ENCODE peak calls at places on chromosomes 2 and 18, in ten cellular contexts. R, T, Y, F, G, Q, U, O, V and A are unnamed samples.
A peak's percentile ranks its signal among the peaks of the same experiment; 100 is the strongest.

GRCh38 chr2:19667085-19667484 is 234.7 kb downstream of the TTC32 start:
- DNase-seq in G (no peak), R (peak; percentile 72), T (no peak), Y (no peak), F (no peak), O (peak; percentile 25), V (no peak), Q (no peak), U (no peak), A (no peak)

GRCh38 chr2:154688373-154688772 is 10.1 kb upstream of the KCNJ3 start:
- DNase-seq in Q (no peak), Y (no peak), V (no peak), F (no peak), T (no peak), O (no peak), G (no peak), R (no peak), U (no peak), A (no peak)

GRCh38 chr2:119196301-119197124 is 27.1 kb upstream of the STEAP3 start:
- DNase-seq in Y (no peak), V (no peak), T (no peak), F (no peak), R (peak; percentile 13), G (no peak), O (peak; percentile 75), U (no peak), Q (no peak), A (peak; percentile 63)

GRCh38 chr18:24346254-24346653 is 51.4 kb downstream of the OSBPL1A start:
- DNase-seq in R (peak; percentile 68), O (no peak), T (no peak), U (no peak), F (no peak), Q (no peak), V (no peak), G (no peak), Y (no peak), A (no peak)

GRCh38 chr2:186575302-186575701 is 14.6 kb upstream of the ITGAV start:
- DNase-seq in R (peak; percentile 98), O (peak; percentile 49), V (peak; percentile 92), U (no peak), Q (no peak), G (no peak), T (peak; percentile 60), Y (no peak), F (no peak), A (peak; percentile 79)

GRCh38 chr2:214628091-214628490 is 181.4 kb downstream of the BARD1 start:
- DNase-seq in R (no peak), Y (no peak), T (no peak), F (no peak), V (no peak), G (no peak), U (no peak), Q (no peak), O (no peak), A (no peak)

GRCh38 chr2:153416071-153416470 is 62.5 kb downstream of the RPRM start:
- DNase-seq in R (no peak), Y (no peak), T (no peak), F (no peak), V (no peak), O (no peak), U (no peak), G (no peak), Q (no peak), A (no peak)

GRCh38 chr18:63199743-63200241 is 119.8 kb downstream of the BCL2 start:
- DNase-seq in F (no peak), O (no peak), T (no peak), Q (no peak), V (no peak), R (no peak), Y (no peak), U (no peak), G (no peak), A (no peak)

GRCh38 chr2:106185475-106186184 is 8.5 kb downstream of the UXS1 start:
- DNase-seq in F (no peak), Q (peak; percentile 59), V (no peak), Y (no peak), O (no peak), R (no peak), U (no peak), G (no peak), T (no peak), A (no peak)

GRCh38 chr2:137838255-137839092 is 125.8 kb upstream of the HNMT start:
- DNase-seq in V (peak; percentile 71), F (no peak), Y (no peak), U (no peak), Q (no peak), R (peak; percentile 82), G (no peak), O (peak; percentile 76), T (no peak), A (no peak)

GRCh38 chr2:198371902-198372611 is 567.7 kb downstream of the PLCL1 start:
- DNase-seq in R (peak; percentile 77), O (no peak), Y (no peak), V (no peak), T (no peak), U (no peak), G (no peak), Q (no peak), F (no peak), A (peak; percentile 47)

DNA sequence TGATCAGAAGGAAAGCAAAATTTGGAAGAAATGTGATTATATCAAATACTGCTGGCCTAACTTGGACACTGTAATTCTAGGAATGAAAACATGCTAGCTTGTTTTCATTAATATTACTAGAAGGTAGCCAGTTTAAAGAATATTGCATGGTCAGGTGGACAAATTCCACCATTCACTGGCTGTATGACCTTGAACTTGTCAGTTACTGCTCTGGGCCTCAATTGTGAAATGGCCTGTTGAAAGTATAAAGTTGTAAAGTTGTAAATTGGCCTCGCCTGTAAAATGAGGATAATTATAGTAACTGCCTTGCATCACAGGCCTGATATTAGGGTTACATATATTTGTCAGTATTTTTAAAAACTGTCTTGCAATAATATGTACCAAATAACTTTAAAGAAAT is 398.4 kb upstream of the CHST9 start:
- DNase-seq in O (no peak), V (no peak), Y (no peak), T (no peak), Q (no peak), U (no peak), G (no peak), R (no peak), F (no peak), A (no peak)
- H3K27me3 ChIP-seq in O (no peaks in the 10 kb centered on the region), V (no peaks in the 10 kb centered on the region), Y (no peaks in the 10 kb centered on the region), T (no peaks in the 10 kb centered on the region), Q (no peaks in the 10 kb centered on the region), U (no peaks in the 10 kb centered on the region), G (no peaks in the 10 kb centered on the region), R (no peaks in the 10 kb centered on the region), F (no peaks in the 10 kb centered on the region), A (no peaks in the 10 kb centered on the region)

GRCh38 chr18:39318462-39318861 is 1752.9 kb upstream of the CELF4 start:
- DNase-seq in G (no peak), O (peak; percentile 9), Y (no peak), U (no peak), F (no peak), T (no peak), V (no peak), R (no peak), Q (no peak), A (no peak)

GRCh38 chr18:39313992-39314391 is 1748.4 kb upstream of the CELF4 start:
- DNase-seq in U (no peak), F (no peak), T (peak; percentile 46), V (peak; percentile 6), O (no peak), R (no peak), Y (no peak), Q (no peak), G (peak; percentile 43), A (no peak)

GRCh38 chr18:39314595-39314994 is 1749.0 kb upstream of the CELF4 start:
- DNase-seq in Y (no peak), V (no peak), G (no peak), U (no peak), O (no peak), Q (no peak), T (no peak), F (no peak), R (no peak), A (no peak)

DNA sequence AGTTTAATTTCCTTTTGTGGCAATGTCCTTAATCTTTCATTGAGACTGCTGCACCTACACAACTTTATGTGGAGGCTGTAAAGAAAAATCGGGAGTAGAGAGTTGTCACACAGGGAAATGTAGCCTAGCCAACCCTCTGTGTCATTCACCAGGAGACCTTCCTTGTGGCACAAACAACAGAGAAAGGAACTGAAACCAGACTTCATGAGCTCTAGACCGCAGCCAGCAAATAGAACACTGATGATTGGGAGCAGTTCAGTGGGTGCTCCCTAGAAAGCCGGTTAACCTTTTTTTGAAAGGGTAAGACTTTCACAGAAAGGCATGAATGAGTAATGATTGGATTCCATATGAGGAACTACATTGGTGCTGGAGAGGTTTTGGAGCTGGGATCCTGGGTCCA is 1752.4 kb upstream of the CELF4 start:
- DNase-seq in T (no peak), Q (no peak), U (no peak), O (no peak), V (no peak), R (no peak), G (no peak), F (no peak), Y (no peak), A (no peak)
- H3K4me3 ChIP-seq in T (no peak overlapping the region), Q (no peak overlapping the region), U (no peak overlapping the region), O (no peak overlapping the region), V (no peak overlapping the region), R (no peak overlapping the region), G (no peak overlapping the region), F (no peak overlapping the region), Y (no peak overlapping the region), A (no peak overlapping the region)

GRCh38 chr2:95310651-95311050 is 13.5 kb downstream of the KCNIP3 start:
- DNase-seq in G (no peak), Q (peak; percentile 66), O (no peak), U (no peak), R (no peak), V (no peak), Y (peak; percentile 23), F (no peak), T (no peak), A (peak; percentile 95)
- H3K27me3 ChIP-seq in G (no peaks in the 10 kb centered on the region), Q (no peaks in the 10 kb centered on the region), O (no peaks in the 10 kb centered on the region), U (no peaks in the 10 kb centered on the region), R (peaks cover 59% of the 10 kb centered on the region), V (no peaks in the 10 kb centered on the region), Y (no peaks in the 10 kb centered on the region), F (peaks cover 8% of the 10 kb centered on the region), T (no peaks in the 10 kb centered on the region), A (no peaks in the 10 kb centered on the region)

DNA sequence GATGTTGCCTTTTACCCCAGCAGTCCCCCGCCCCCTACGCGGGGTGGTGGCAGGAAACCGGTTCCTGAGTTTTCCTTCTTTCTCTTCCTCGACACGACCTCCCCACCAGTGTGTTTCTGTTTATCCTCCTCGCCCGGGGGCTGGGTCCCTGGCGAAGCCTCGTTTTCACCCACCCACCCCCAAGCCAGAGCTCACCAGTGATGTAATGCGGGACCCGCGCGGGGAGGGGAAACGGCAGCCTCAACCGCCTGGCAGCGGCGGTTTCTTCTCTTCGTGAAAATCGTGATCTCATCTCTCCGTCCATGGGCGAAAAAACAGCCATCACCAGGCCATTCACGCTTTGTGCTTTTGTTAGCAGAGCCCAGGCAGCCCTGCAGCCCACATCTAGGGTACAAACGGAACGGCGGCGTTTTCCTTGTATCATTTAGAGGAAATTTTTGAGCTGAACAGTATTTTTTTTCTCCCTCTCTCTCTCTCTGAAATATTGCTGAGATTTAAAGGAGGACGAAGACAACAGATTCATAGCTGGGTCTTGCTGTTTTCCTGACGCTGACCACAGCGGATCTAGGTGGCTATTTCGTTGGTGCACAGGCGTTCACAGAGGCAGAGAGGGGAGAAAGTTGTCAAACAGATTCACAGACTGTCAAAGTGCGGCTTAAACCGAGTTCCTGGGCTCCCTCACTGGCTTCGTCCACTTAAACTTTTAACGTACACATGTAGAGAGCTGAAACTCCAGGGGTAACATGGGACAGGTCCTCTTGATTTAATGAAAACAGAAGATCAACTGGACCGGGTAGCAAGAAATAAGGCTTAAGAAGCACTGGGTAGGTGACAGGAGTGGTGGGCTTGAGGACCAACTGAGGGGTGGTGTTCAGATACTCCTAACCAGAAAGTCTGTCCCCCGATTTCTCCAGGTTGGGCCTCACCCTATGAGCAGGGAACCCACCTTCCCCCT is 21.9 kb upstream of the PAX3 start:
- DNase-seq in R (peak; percentile 51), Q (no peak), U (no peak), F (peak; percentile 62), O (peak; percentile 40), V (peak; percentile 28), Y (peak; percentile 67), G (no peak), T (no peak), A (no peak)
- H3K4me3 ChIP-seq in R (peak overlapping the region; percentile 64), Q (peak overlapping the region; percentile 41), U (no peak overlapping the region), F (peak overlapping the region; percentile 67), O (peak overlapping the region; percentile 74), V (peak overlapping the region; percentile 64), Y (peak overlapping the region; percentile 68), G (no peak overlapping the region), T (no peak overlapping the region), A (peak overlapping the region; percentile 40)